ENCODE peak calls at places on chromosomes 7 and 10, in eight cellular contexts. H is esophagus squamous epithelium, S is sciatic nerve, L is hepatic stellate cell, P is NCI-H187 treated with DMSO at 0.1 percent for 48 hours, W is HuH-7, O is transverse colon, Q is dermis blood vessel endothelial cell. M is an unnamed sample.

GRCh38 chr7:75994388-75995051 is at the start of gene TMEM120A:
- DNase-seq in S (peak; percentile 98), H (peak; percentile 72), O (peak; percentile 98), Q (peak; percentile 95), L (peak; percentile 100), P (peak; percentile 59), W (peak; percentile 98), M (peak; percentile 97)

GRCh38 chr7:151232272-151233110 is at the start of gene CHPF2:
- DNase-seq in W (peak; percentile 99), L (peak; percentile 98), S (peak; percentile 96), H (peak; percentile 53), O (peak; percentile 95), Q (peak; percentile 92), P (peak; percentile 75), M (peak; percentile 92)

GRCh38 chr7:76073335-76073990 is 25.6 kb downstream of the MDH2 start:
- DNase-seq in O (no peak), P (no peak), L (no peak), S (no peak), W (no peak), H (no peak), Q (no peak), M (no peak)

GRCh38 chr7:94374231-94374630 is 20.5 kb upstream of the COL1A2 start:
- DNase-seq in Q (peak; percentile 67), H (no peak), W (no peak), O (peak; percentile 61), L (peak; percentile 67), P (no peak), S (peak; percentile 91), M (peak; percentile 93)

GRCh38 chr10:11930342-11930978 is 107.3 kb downstream of the PROSER2 start:
- DNase-seq in P (no peak), W (no peak), L (no peak), S (no peak), O (no peak), Q (no peak), H (no peak), M (no peak)

GRCh38 chr7:79876769-79877362 is 257.8 kb upstream of the GNAI1 start:
- DNase-seq in L (peak; percentile 5), P (no peak), O (no peak), S (no peak), H (no peak), W (no peak), Q (no peak), M (peak; percentile 75)

GRCh38 chr10:32374605-32375004 is 27.6 kb upstream of the EPC1 start:
- DNase-seq in O (no peak), W (no peak), H (no peak), P (no peak), S (no peak), Q (no peak), L (no peak), M (no peak)

GRCh38 chr10:122207596-122207995 is 63.5 kb upstream of the BTBD16 start:
- DNase-seq in O (no peak), S (no peak), W (no peak), H (no peak), L (no peak), P (peak; percentile 28), Q (peak; percentile 51), M (no peak)

GRCh38 chr10:12500406-12501303 is 151.3 kb downstream of the CAMK1D start:
- DNase-seq in P (no peak), S (no peak), Q (peak; percentile 18), W (no peak), L (no peak), O (no peak), H (no peak), M (peak; percentile 14)

GRCh38 chr7:131909151-131909768 is 352.8 kb upstream of the PODXL start:
- DNase-seq in Q (no peak), O (peak; percentile 13), H (no peak), L (no peak), W (no peak), S (no peak), P (no peak), M (no peak)

GRCh38 chr10:132464256-132465192 is 67.5 kb downstream of the PWWP2B start:
- DNase-seq in W (no peak), S (peak; percentile 88), L (no peak), O (peak; percentile 68), H (no peak), Q (no peak), P (no peak), M (no peak)

GRCh38 chr10:96683065-96683464 is 37.2 kb downstream of the PIK3AP1 start:
- DNase-seq in P (no peak), H (no peak), L (no peak), O (no peak), Q (no peak), W (no peak), S (no peak), M (no peak)

GRCh38 chr10:47118326-47118725 is 181.7 kb upstream of the GDF10 start:
- DNase-seq in S (no peak), P (no peak), W (no peak), O (no peak), H (no peak), L (no peak), Q (no peak), M (no peak)

GRCh38 chr7:84399661-84400060 is 205.1 kb upstream of the SEMA3A start:
- DNase-seq in P (no peak), O (no peak), L (no peak), Q (no peak), H (no peak), W (no peak), S (no peak), M (no peak)

GRCh38 chr10:693506-693905 is 4.0 kb upstream of the DIP2C start:
- DNase-seq in O (no peak), L (no peak), P (no peak), S (no peak), Q (no peak), H (no peak), W (no peak), M (no peak)

GRCh38 chr10:124155781-124156401 is 62.5 kb upstream of the CHST15 start:
- DNase-seq in O (no peak), L (no peak), H (no peak), P (no peak), S (no peak), Q (peak; percentile 62), W (no peak), M (peak; percentile 63)

GRCh38 chr10:99775850-99776249 is 6.6 kb upstream of the ABCC2 start:
- DNase-seq in Q (peak; percentile 77), P (no peak), S (no peak), L (peak; percentile 63), W (no peak), O (no peak), H (no peak), M (peak; percentile 86)

GRCh38 chr10:123636598-123637325 is 29.4 kb upstream of the GPR26 start:
- DNase-seq in Q (no peak), S (no peak), L (no peak), H (no peak), O (no peak), W (no peak), P (no peak), M (peak; percentile 6)

GRCh38 chr10:97270523-97271154 is 21.8 kb downstream of the ARHGAP19 start:
- DNase-seq in Q (peak; percentile 61), S (no peak), O (no peak), L (peak; percentile 25), W (no peak), H (no peak), P (no peak), M (peak; percentile 26)

GRCh38 chr10:88538038-88538437 is 45.1 kb downstream of the RNLS start:
- DNase-seq in L (no peak), H (no peak), O (no peak), P (no peak), W (no peak), Q (no peak), S (no peak), M (no peak)

GRCh38 chr10:3538291-3538849 is 246.6 kb downstream of the KLF6 start:
- DNase-seq in S (no peak), L (no peak), O (no peak), P (no peak), W (peak; percentile 55), Q (peak; percentile 35), H (no peak), M (peak; percentile 63)

GRCh38 chr7:26900283-26900682 is 35.9 kb upstream of the SKAP2 start:
- DNase-seq in H (no peak), S (no peak), P (no peak), O (no peak), Q (peak; percentile 28), W (no peak), L (no peak), M (no peak)

GRCh38 chr7:70000747-70001348 is 402.6 kb downstream of the AUTS2 start:
- DNase-seq in W (no peak), O (no peak), L (no peak), P (no peak), S (no peak), Q (no peak), H (no peak), M (no peak)

GRCh38 chr10:5971315-5971832 is 6.0 kb downstream of the IL15RA start:
- DNase-seq in W (no peak), Q (peak; percentile 78), P (no peak), L (no peak), S (peak; percentile 39), H (no peak), O (peak; percentile 74), M (peak; percentile 9)

GRCh38 chr10:51422311-51423120 is 276.9 kb downstream of the CSTF2T start:
- DNase-seq in S (peak; percentile 69), O (peak; percentile 63), W (peak; percentile 10), Q (peak; percentile 69), L (peak; percentile 32), P (no peak), H (no peak), M (no peak)

GRCh38 chr7:101935521-101936141 is 118.2 kb downstream of the CUX1 start:
- DNase-seq in O (peak; percentile 62), H (no peak), P (no peak), Q (no peak), L (no peak), S (peak; percentile 69), W (no peak), M (no peak)

GRCh38 chr10:69453759-69454158 is 2.5 kb downstream of the TSPAN15 start:
- DNase-seq in L (no peak), Q (no peak), W (no peak), P (no peak), H (no peak), S (no peak), O (no peak), M (no peak)

GRCh38 chr7:52352019-52352418 is 683.4 kb upstream of the POM121L12 start:
- DNase-seq in H (no peak), Q (no peak), P (no peak), O (no peak), W (no peak), S (no peak), L (no peak), M (no peak)

GRCh38 chr7:74355091-74355490 is 65.9 kb downstream of the CLIP2 start:
- DNase-seq in O (peak; percentile 30), S (no peak), P (no peak), L (peak; percentile 79), W (no peak), Q (peak; percentile 78), H (no peak), M (peak; percentile 89)

M was measured in SJSA1.